ENCODE peak calls at places on chromosomes 11 and 22, in five cellular contexts. B, J, L, W and D are unnamed samples. For H3K4me1, the result is how much of the 10 kb centered on the place peaks cover.

GRCh38 chr11:134554106-134554505 is 142.1 kb upstream of the B3GAT1 start:
- DNase-seq in L (no peak), B (no peak), J (no peak), W (no peak), D (peak)

GRCh38 chr11:2868604-2869526 is 16.7 kb downstream of the CDKN1C start:
- DNase-seq in L (no peak), W (no peak), J (no peak), B (no peak), D (no peak)

GRCh38 chr11:105236631-105237030 is 97.1 kb upstream of the CARD18 start:
- DNase-seq in J (no peak), B (no peak), W (no peak), L (no peak), D (no peak)

GRCh38 chr11:39365809-39366436 is 2093.5 kb downstream of the LRRC4C start:
- DNase-seq in W (no peak), B (no peak), L (no peak), J (no peak), D (no peak)

GRCh38 chr11:61949169-61950034 is 749 bp upstream of the BEST1 start:
- DNase-seq in B (peak), J (no peak), W (peak), L (no peak), D (peak)

GRCh38 chr22:31584804-31585160 is 77.2 kb downstream of the PISD start:
- DNase-seq in W (no peak), B (no peak), J (no peak), L (no peak), D (no peak)

GRCh38 chr11:94776351-94777321 is 8.5 kb downstream of the AMOTL1 start:
- DNase-seq in J (no peak), B (peak), L (no peak), W (no peak), D (no peak)

GRCh38 chr22:27754888-27755480 is 46.6 kb downstream of the MN1 start:
- DNase-seq in B (no peak), W (no peak), J (no peak), L (no peak), D (no peak)

GRCh38 chr22:35375031-35375430 is 5.9 kb upstream of the HMOX1 start:
- DNase-seq in W (no peak), L (no peak), J (no peak), B (no peak), D (no peak)

GRCh38 chr11:119432484-119433368 is 9.8 kb upstream of the THY1 start:
- DNase-seq in J (no peak), L (no peak), B (no peak), W (no peak), D (no peak)

GRCh38 chr22:17888855-17889254 is 114.6 kb upstream of the BID start:
- DNase-seq in L (no peak), B (no peak), J (no peak), W (no peak), D (no peak)

GRCh38 chr22:17893900-17894299 is 119.6 kb upstream of the BID start:
- DNase-seq in B (no peak), L (no peak), J (no peak), W (no peak), D (no peak)

GRCh38 chr22:17890245-17890671 is 116.0 kb upstream of the BID start:
- DNase-seq in L (no peak), B (no peak), J (no peak), W (no peak), D (no peak)

GRCh38 chr22:17890892-17891291 is 116.6 kb upstream of the BID start:
- DNase-seq in B (no peak), W (no peak), L (no peak), J (no peak), D (no peak)

DNA sequence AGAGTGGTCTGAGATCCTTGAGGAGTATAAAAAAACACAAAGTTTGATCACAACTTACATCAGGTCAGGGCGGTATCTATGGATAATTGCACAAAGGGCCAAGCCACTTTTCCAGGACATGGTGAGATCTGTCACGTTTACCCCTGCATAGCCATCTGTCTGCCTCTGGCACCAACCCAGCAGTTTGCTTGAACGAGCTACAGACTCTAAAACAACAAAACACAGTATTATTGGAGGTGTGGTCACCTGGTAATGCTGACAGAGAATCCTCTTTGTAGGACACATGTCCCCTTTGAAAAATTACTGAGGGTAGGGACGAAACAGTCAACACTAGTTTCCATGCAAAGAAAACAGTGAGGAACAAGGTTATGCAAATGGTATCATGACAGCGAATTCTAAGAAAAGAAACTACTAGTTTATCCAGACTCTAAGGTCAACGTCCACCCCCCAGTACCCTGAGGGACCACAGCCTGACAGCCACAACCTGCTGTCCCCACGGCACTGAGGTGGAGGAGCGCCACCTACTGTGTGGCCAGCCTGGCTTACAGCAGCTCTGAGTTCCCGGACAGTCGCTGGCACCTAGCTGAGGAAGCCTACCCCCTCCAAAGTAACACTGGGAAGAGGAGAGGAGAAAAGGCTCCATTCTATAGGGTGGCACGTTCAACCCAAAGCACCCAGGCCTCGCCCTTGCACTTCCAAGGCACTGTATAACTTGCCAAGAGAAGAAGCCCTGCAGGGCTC is 117.3 kb upstream of the BID start:
- DNase-seq in L (no peak), W (peak), J (no peak), B (peak), D (no peak)
- TF ChIP-seq CTCF in L (no peak), W (peak), J (peak), B (no peak), D (no peak)

DNA sequence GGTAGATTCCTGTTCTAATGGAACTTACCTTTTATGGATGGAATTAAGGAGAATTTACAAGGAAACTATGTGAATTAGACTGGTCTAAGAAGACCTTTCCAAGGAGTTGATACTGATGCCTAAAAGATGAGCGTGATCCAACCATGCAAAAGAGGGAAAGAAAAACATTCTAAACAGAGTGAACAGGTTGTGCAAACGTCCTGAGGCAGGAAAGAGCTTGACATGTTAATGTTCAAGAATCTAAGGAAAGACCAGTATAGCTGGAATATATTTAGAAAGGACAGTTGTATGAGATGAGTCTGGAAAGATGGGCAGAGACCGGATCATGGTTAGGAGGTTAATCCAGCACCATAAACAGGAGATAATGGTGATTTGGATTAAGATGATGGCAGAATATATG is 1.3 kb downstream of the DDIAS start:
- DNase-seq in B (no peak), W (no peak), L (no peak), J (no peak), D (no peak)
- H3K4me1 ChIP-seq in B (under half), W (under half), L (under half), J (under half), D (under half)

GRCh38 chr11:4607782-4608666 is at the start of gene TRIM68:
- DNase-seq in J (peak), W (peak), B (peak), L (peak), D (peak)

GRCh38 chr11:4605057-4605456 is 3.0 kb downstream of the TRIM68 start:
- DNase-seq in B (no peak), J (no peak), W (no peak), L (no peak), D (no peak)

GRCh38 chr11:4610258-4610935 is 2.4 kb upstream of the TRIM68 start:
- DNase-seq in W (no peak), J (no peak), L (no peak), B (no peak), D (no peak)

GRCh38 chr11:4607111-4607510 is 920 bp downstream of the TRIM68 start:
- DNase-seq in B (no peak), L (no peak), W (no peak), J (no peak), D (no peak)

GRCh38 chr11:4606231-4607015 is 1.6 kb downstream of the TRIM68 start:
- DNase-seq in J (no peak), L (no peak), W (no peak), B (peak), D (no peak)
- H3K4me3 ChIP-seq in J (peak), L (no peak), W (no peak), B (no peak), D (peak)

DNA sequence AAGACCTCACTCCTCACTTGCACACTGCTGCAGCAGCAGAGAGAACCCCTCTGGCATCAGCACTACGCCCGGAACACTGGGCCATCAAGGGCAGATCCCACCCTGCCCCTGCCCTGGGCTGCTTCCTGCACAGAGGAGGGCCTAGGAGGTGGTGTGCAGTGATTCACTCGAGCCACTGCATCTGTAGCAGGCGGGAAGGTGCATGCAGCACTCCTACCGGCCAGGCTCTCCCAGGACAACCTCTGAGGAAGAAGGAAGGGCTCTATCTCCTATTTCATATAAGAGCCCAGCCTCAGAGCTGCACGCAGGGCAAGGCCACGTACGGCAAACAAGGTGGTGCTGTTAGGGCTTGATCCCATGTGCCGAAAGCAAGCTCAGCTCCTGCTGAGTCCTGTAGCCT is 14.2 kb downstream of the RANGAP1 start:
- DNase-seq in W (no peak), J (no peak), L (no peak), B (no peak), D (no peak)
- TF ChIP-seq CTCF in W (no peak), J (no peak), L (no peak), B (no peak), D (no peak)

GRCh38 chr11:65431452-65432132 is 9.0 kb downstream of the NEAT1 start:
- DNase-seq in W (no peak), B (no peak), L (no peak), J (no peak), D (no peak)

GRCh38 chr11:65430406-65431217 is 8.0 kb downstream of the NEAT1 start:
- DNase-seq in L (no peak), W (no peak), B (no peak), J (no peak), D (no peak)

GRCh38 chr11:65429069-65429681 is 6.6 kb downstream of the NEAT1 start:
- DNase-seq in L (no peak), J (no peak), W (no peak), B (peak), D (peak)

GRCh38 chr11:65428578-65429068 is 6.0 kb downstream of the NEAT1 start:
- DNase-seq in B (peak), W (no peak), J (no peak), L (no peak), D (no peak)

DNA sequence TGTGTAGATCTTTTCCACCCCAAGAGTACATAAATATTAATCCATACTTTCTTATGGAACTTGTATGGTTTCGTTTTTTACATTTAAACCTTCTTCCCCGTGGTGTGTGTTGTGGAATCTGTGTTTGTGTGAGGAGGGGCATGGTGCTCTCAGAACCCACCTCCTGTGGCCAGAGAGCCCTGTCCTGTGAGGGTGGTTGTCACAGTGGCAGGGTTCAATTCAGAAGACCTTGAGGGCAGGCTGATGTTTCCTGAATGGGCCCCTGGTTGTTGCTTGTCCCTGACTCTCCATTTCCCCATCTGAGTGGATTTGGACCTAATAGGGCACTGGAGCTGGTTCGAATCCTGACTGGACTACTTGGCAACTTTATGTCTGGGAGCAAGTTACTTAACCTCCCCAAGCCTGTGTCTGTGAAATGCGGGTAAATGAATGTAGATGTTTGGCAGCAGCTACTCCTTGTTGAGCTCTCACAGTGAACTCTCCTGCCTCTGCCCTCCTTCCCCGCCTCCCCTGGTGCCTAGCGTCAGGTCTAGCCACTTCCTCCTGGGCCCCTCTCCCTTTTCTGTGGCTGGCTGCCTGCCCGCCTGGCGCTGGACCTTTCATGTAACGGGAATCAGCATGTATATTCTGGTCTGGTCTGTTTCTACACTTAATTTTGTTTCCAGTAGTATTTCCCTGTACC is 7.3 kb downstream of the NEAT1 start:
- DNase-seq in L (peak), W (no peak), J (no peak), B (peak), D (no peak)
- H3K4me1 ChIP-seq in L (half or more), W (half or more), J (under half), B (half or more), D (half or more)

DNA sequence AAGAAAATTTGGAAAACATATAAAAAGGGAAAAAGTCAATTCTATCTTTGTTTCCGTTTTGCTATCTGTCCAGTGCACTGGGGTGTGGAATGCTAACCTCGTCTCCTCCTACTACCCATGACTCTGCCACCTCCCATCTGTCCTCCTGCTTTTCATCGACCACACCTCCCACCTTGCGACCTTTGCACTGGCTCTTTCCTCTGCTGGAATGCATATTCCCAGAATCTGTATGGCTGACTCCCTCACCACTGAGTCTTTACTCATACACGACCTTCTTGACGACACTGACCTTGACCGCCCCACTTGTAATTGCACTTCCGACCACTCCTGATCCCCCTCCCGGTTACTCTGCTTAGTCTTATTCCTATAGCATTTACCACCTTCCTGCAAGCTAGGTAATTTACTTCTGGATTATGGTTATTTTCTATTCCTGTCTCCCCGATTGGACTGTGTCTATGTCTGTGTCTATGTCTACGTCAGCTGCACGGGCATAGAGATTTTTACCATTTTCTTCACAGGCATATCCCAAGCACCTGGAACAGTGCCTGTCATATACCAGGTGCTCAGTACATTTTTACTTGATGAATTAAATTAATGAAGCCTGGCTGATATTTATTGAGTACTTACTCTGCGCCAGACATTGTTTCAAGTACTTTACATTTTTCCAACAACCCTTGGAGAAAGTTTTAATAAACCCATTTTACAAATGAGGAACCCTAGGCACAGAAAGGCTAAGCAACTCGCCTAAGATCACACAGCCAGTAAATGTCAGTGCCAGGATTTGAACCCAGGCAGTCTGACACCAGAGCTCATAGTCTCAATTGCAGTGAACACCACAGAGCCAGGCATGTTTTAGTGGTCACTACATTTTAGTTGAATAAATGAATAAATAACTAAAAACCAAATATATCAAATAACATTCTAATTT is 89.3 kb upstream of the SLC22A12 start:
- DNase-seq in W (no peak), L (no peak), B (no peak), J (no peak), D (no peak)
- H3K4me3 ChIP-seq in W (no peak), L (no peak), B (no peak), J (no peak), D (no peak)

DNA sequence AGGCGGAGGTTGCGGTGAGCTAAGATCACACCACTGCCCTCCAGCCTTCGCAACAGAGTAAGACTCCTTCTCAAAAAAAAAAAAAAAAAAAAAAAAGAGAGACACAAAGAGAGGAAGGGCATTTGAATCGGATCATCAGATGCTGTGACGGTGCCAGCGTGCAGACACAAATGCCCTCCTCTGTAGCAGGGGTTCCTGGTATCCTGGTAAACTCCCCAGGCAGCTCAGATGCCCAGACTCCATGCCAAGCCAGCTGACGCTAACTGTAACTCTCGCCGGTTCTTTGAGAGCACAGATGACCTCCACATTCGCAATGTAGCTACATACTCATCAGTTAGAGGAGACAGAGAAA is 153.2 kb downstream of the BRD1 start:
- DNase-seq in W (no peak), B (no peak), J (no peak), L (no peak), D (no peak)
- TF ChIP-seq CTCF in W (no peak), B (no peak), J (no peak), L (no peak), D (no peak)

DNA sequence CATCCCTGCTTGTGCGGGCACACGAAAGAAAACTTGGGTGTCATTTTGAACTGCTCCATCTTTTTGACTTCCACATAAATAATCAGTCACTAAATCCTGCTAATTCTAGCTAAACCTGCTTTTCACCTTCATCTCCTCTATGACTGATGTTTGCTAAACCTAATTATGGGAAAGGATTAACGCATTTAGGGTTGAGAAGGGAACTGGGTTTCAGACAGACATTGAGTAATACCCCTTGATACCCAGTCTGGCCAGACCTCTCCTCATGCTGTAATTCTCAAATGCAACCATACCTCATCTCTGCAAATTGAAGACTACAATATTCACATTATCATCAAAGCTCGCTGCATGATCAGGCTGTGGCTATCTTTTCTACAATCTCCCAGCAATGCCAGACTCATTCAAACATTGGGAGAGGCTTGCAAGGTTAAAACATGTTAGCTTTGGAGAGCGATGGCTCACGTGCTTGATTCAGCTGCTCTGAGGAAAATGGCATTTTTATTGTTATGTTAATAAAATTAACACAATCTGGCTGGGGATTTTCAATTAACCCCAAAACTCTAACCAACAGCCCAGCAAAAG is 2.4 kb downstream of the HPS4 start:
- DNase-seq in W (no peak), L (no peak), J (no peak), B (no peak), D (no peak)
- H3K4me1 ChIP-seq in W (under half), L (half or more), J (under half), B (half or more), D (half or more)

DNA sequence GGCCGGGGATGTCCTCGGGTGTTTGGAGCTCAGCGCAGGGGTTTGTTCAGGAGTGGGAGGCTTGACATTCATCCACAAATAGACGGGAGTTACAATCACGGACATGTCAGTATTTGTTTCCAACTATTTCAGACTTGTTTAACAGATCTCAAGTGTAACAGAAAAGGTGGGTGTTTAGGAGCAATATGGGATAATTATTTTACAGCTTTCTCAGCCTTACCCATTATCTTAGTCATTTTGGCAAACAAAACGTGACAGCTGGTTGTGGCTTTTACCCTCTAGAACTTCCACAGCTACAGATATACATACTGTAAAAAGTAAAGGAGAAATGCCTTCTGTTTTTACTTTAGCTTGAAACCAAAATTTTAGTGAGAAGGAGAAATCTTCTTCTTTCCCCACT is 178.7 kb upstream of the TMEM45B start:
- DNase-seq in W (no peak), B (no peak), J (no peak), L (no peak), D (no peak)
- H3K4me3 ChIP-seq in W (no peak), B (no peak), J (no peak), L (no peak), D (no peak)